ENCODE peak calls at places on chromosome 15, in ten cellular contexts. R is globus pallidus; M is stomach; U is activated naive CD4-positive, alpha-beta T cell; D is naive thymus-derived CD8-positive, alpha-beta T cell; H is uterus; V is NCI-H1694; T is NCI-H1092 treated with DMSO at 0.1 percent for 48 hours; F is GM12865; E is A172. Z is an unnamed sample.

GRCh38 chr15:100718075-100718980 is 115.9 kb downstream of the ASB7 start:
- DNase-seq in R (no peak), M (no peak), U (no peak), D (no peak), H (no peak), V (no peak), T (no peak), F (no peak), E (no peak), Z (peak)

GRCh38 chr15:71136159-71137137 is 21.2 kb downstream of the THSD4 start:
- DNase-seq in R (no peak), M (no peak), U (no peak), D (no peak), H (peak), V (no peak), T (no peak), F (no peak), E (peak), Z (no peak)

GRCh38 chr15:101133181-101133460 is 118.7 kb downstream of the CHSY1 start:
- DNase-seq in R (no peak), M (no peak), U (no peak), D (no peak), H (no peak), V (no peak), T (no peak), F (no peak), E (no peak), Z (no peak)

GRCh38 chr15:89187911-89188514 is 33.4 kb downstream of the RLBP1 start:
- DNase-seq in R (no peak), M (no peak), U (no peak), D (no peak), H (no peak), V (no peak), T (peak), F (no peak), E (no peak), Z (peak)

GRCh38 chr15:78420220-78420619 is 17.8 kb upstream of the IREB2 start:
- DNase-seq in R (no peak), M (no peak), U (no peak), D (no peak), H (no peak), V (no peak), T (no peak), F (no peak), E (no peak), Z (no peak)

GRCh38 chr15:83435202-83435601 is 11.9 kb upstream of the SH3GL3 start:
- DNase-seq in R (no peak), M (no peak), U (no peak), D (no peak), H (no peak), V (no peak), T (no peak), F (no peak), E (peak), Z (no peak)

GRCh38 chr15:48389701-48390143 is 58.5 kb downstream of the DUT start:
- DNase-seq in R (no peak), M (no peak), U (no peak), D (no peak), H (peak), V (no peak), T (no peak), F (no peak), E (no peak), Z (no peak)

GRCh38 chr15:96207377-96208006 is 123.0 kb upstream of the NR2F2 start:
- DNase-seq in R (no peak), M (no peak), U (no peak), D (no peak), H (no peak), V (no peak), T (no peak), F (no peak), E (no peak), Z (no peak)

GRCh38 chr15:35381328-35381727 is 164.6 kb downstream of the DPH6 start:
- DNase-seq in R (no peak), M (no peak), U (no peak), D (no peak), H (no peak), V (no peak), T (no peak), F (no peak), E (no peak), Z (no peak)

Z was measured in adrenal gland.